ENCODE peak calls at places on chromosomes 13 and 19, in ten cellular contexts. G is MM.1S; N is CD8-positive, alpha-beta T cell; V is suprapubic skin; Y is AG09319; W is uterus; L is GM23338; T is brain microvascular endothelial cell; C is heart left ventricle; J is left lung. R is an unnamed sample.

GRCh38 chr13:95564948-95565347 is 12.4 kb downstream of the CLDN10 start:
- DNase-seq in V (no peak), W (no peak), Y (no peak), L (no peak), C (no peak), J (no peak), N (no peak), T (no peak), G (no peak), R (no peak)

GRCh38 chr19:17512574-17512939 is 1.1 kb downstream of the PGLS start:
- DNase-seq in T (no peak), L (no peak), W (no peak), Y (no peak), J (no peak), G (no peak), N (no peak), V (no peak), C (no peak), R (no peak)

GRCh38 chr19:38290631-38291147 is 13.4 kb upstream of the C19orf33 start:
- DNase-seq in Y (peak; percentile 67), L (no peak), V (no peak), J (peak; percentile 63), W (no peak), T (peak; percentile 90), G (no peak), N (no peak), C (no peak), R (no peak)

GRCh38 chr13:112183544-112184145 is 116.7 kb downstream of the SOX1 start:
- DNase-seq in N (no peak), G (no peak), C (no peak), L (no peak), W (no peak), V (no peak), T (no peak), J (no peak), Y (no peak), R (no peak)

GRCh38 chr13:49652691-49653305 is 24.5 kb downstream of the ARL11 start:
- DNase-seq in W (no peak), V (no peak), C (no peak), T (no peak), J (no peak), G (no peak), N (no peak), Y (no peak), L (peak; percentile 85), R (no peak)

GRCh38 chr19:30070970-30071632 is 129.1 kb downstream of the URI1 start:
- DNase-seq in C (peak; percentile 46), T (no peak), L (no peak), G (no peak), W (no peak), J (peak; percentile 19), N (no peak), V (peak; percentile 50), Y (no peak), R (peak; percentile 32)

GRCh38 chr13:63843766-63844699 is 2428.4 kb upstream of the PCDH20 start:
- DNase-seq in W (no peak), L (no peak), G (no peak), J (no peak), T (no peak), N (no peak), V (no peak), Y (no peak), C (no peak), R (no peak)

GRCh38 chr13:39450176-39450575 is 152.8 kb downstream of the LHFPL6 start:
- DNase-seq in W (no peak), C (no peak), V (no peak), L (no peak), G (no peak), Y (no peak), N (no peak), T (no peak), J (no peak), R (no peak)

GRCh38 chr19:19474950-19475781 is 40.2 kb downstream of the TSSK6 start:
- DNase-seq in Y (no peak), V (peak; percentile 51), G (no peak), J (no peak), N (no peak), T (no peak), W (no peak), C (no peak), L (peak; percentile 73), R (no peak)

GRCh38 chr13:40069173-40070044 is 413.9 kb downstream of the COG6 start:
- DNase-seq in C (peak; percentile 77), L (peak; percentile 84), W (peak; percentile 84), Y (peak; percentile 10), V (peak; percentile 80), T (peak; percentile 61), G (peak; percentile 29), J (peak; percentile 71), N (peak; percentile 70), R (peak; percentile 64)

GRCh38 chr19:53389591-53390377 is 5.2 kb upstream of the ZNF765 start:
- DNase-seq in C (no peak), V (no peak), N (no peak), G (no peak), L (peak; percentile 98), W (no peak), Y (no peak), T (no peak), J (no peak), R (no peak)

GRCh38 chr13:110006304-110006703 is 219.9 kb upstream of the IRS2 start:
- DNase-seq in L (no peak), G (no peak), C (no peak), J (no peak), V (peak; percentile 70), N (no peak), W (peak; percentile 27), Y (no peak), T (no peak), R (no peak)

GRCh38 chr19:16860118-16860517 is 28.7 kb upstream of the F2RL3 start:
- DNase-seq in Y (peak; percentile 11), T (no peak), C (no peak), V (no peak), L (no peak), G (no peak), W (no peak), J (no peak), N (no peak), R (no peak)

DNA sequence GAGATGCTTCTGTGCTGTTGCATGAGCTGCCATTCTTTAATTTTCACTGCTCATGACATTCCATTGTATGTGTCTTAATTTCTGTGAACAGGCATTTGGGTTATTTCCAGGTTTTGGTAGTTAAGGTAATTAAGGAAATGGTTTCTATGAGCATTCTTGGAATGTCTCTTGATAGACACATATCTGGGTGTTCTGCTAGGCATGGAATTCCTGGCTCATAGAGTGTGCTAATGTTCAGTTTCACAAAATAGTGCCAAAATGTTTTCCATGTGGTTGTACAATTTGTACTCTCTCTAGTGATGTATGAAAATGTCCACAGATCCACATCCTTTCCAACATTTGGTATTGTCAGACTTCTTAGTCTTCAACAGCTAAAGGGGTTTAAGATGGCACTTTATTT is 680.9 kb upstream of the SGCG start:
- DNase-seq in Y (no peak), G (no peak), V (no peak), J (no peak), N (no peak), L (no peak), T (no peak), C (no peak), W (no peak), R (no peak)
- TF ChIP-seq CTCF in Y (no peak), G (no peak), V (no peak), J (no peak), N (no peak), L (no peak), T (no peak), C (no peak), W (no peak), R (no peak)

DNA sequence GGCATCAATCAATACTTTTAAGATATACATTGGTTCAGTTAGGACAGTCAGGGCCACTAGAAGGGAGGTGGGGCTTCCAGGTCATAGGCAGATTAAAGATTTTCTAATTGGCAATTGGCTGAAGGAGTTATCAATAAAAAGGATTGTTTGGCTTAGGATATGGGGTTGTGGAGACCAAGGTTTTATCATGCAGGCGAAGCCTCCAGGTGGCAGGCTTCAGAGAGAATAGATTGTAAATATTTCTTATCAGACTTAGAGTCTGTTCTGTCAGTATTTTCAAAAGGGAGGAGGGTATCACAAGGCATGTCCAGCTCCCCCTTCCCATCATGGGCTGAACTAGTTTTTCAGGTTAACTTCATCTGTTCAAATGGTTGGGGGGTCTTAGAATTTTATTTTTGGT is 77.4 kb upstream of the FARP1 start:
- DNase-seq in W (no peak), Y (no peak), N (no peak), V (no peak), G (no peak), T (no peak), C (no peak), L (no peak), J (no peak), R (no peak)
- TF ChIP-seq CTCF in W (no peak), Y (no peak), N (no peak), V (no peak), G (no peak), T (peak; percentile 9), C (no peak), L (peak; percentile 24), J (no peak), R (no peak)

GRCh38 chr13:59478908-59479307 is 684.8 kb downstream of the DIAPH3 start:
- DNase-seq in N (no peak), T (no peak), V (no peak), Y (no peak), J (no peak), C (no peak), L (peak; percentile 29), W (no peak), G (no peak), R (no peak)
- TF ChIP-seq CTCF in N (no peak), T (no peak), V (no peak), Y (no peak), J (no peak), C (no peak), L (no peak), W (no peak), G (no peak), R (no peak)

GRCh38 chr13:85332595-85332994 is 466.6 kb downstream of the SLITRK6 start:
- DNase-seq in Y (no peak), W (no peak), G (no peak), C (no peak), V (no peak), L (no peak), N (no peak), J (no peak), T (no peak), R (no peak)
- TF ChIP-seq CTCF in Y (no peak), W (no peak), G (no peak), C (no peak), V (no peak), L (no peak), N (no peak), J (no peak), T (no peak), R (no peak)

DNA sequence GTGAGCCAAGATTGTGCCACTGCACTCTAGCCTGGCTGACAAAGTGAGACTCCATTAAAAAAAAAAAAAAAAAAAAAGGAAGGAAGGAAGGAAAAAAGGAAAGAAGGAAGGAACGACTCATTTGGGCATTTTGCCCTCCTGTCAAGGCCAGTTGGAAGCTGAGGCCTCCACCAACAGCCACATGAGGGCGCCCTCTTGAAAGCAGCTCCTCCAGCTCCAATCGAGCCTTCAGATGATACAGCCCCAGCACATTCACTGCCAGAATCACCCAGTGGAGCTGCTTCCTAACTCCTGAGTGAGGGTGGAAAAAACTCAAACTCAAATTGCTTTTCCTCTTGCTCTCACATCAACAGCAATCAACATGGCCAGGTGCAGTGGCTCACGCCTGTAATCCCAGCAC is 40.9 kb downstream of the GNG7 start:
- DNase-seq in J (no peak), N (no peak), C (no peak), T (no peak), Y (no peak), V (no peak), L (peak; percentile 57), W (no peak), G (no peak), R (no peak)
- TF ChIP-seq CTCF in J (no peak), N (no peak), C (no peak), T (peak; percentile 45), Y (no peak), V (no peak), L (peak; percentile 62), W (no peak), G (peak; percentile 37), R (peak; percentile 24)

GRCh38 chr19:1087813-1088418 is 7.3 kb downstream of the POLR2E start:
- DNase-seq in T (no peak), N (peak; percentile 67), Y (no peak), C (peak; percentile 71), G (peak; percentile 53), V (no peak), J (peak; percentile 87), L (no peak), W (no peak), R (peak; percentile 92)
- TF ChIP-seq CTCF in T (no peak), N (no peak), Y (no peak), C (no peak), G (peak; percentile 41), V (no peak), J (no peak), L (no peak), W (no peak), R (no peak)

R was measured in CD14-positive monocyte.